ENCODE peak calls at places on chromosome 22, in six cellular contexts. K is choroid plexus epithelial cell, T is psoas muscle, C is MM.1S, B is fibroblast of lung, H is neural crest cell. V is an unnamed sample.
A peak's percentile ranks its signal among the peaks of the same experiment; 100 is the strongest.

GRCh38 chr22:32957093-32957835 is 100.9 kb downstream of the SYN3 start:
- DNase-seq in T (no peak), C (no peak), H (no peak), B (no peak), K (no peak), V (no peak)

GRCh38 chr22:25353516-25354445 is 134.3 kb downstream of the CRYBB2 start:
- DNase-seq in C (no peak), K (no peak), H (no peak), T (no peak), B (no peak), V (no peak)

GRCh38 chr22:17083255-17083654 is 1.5 kb upstream of the IL17RA start:
- DNase-seq in K (no peak), H (no peak), T (no peak), C (no peak), B (no peak), V (no peak)

GRCh38 chr22:12601870-12602779 is 2925.9 kb upstream of the OR11H1 start:
- DNase-seq in T (peak; percentile 55), C (no peak), K (no peak), B (no peak), H (no peak), V (no peak)

GRCh38 chr22:17748555-17749353 is 25.5 kb downstream of the BID start:
- DNase-seq in H (peak; percentile 8), T (no peak), K (no peak), C (no peak), B (no peak), V (no peak)

GRCh38 chr22:28442264-28442950 is 237.2 kb downstream of the TTC28 start:
- DNase-seq in T (peak; percentile 87), H (peak; percentile 62), C (peak; percentile 50), B (peak; percentile 80), K (peak; percentile 84), V (peak; percentile 73)

GRCh38 chr22:29476116-29476515 is 3.9 kb upstream of the NEFH start:
- DNase-seq in K (no peak), T (no peak), C (no peak), H (no peak), B (no peak), V (peak; percentile 10)

GRCh38 chr22:49618689-49618953 is 209.1 kb downstream of the BRD1 start:
- DNase-seq in H (no peak), T (no peak), K (no peak), C (no peak), B (no peak), V (no peak)

GRCh38 chr22:41929158-41929896 is 2.7 kb upstream of the TNFRSF13C start:
- DNase-seq in C (no peak), H (no peak), T (no peak), K (no peak), B (no peak), V (no peak)

GRCh38 chr22:30712094-30712493 is 17.4 kb downstream of the OSBP2 start:
- DNase-seq in T (no peak), H (no peak), B (no peak), K (no peak), C (no peak), V (no peak)

GRCh38 chr22:31039393-31039792 is 41.7 kb upstream of the SMTN start:
- DNase-seq in T (no peak), K (peak; percentile 68), H (no peak), B (peak; percentile 24), C (no peak), V (no peak)

GRCh38 chr22:31192513-31192912 is 19.6 kb upstream of the LIMK2 start:
- DNase-seq in B (no peak), H (no peak), T (no peak), K (peak; percentile 82), C (no peak), V (no peak)

GRCh38 chr22:27416553-27417427 is 384.8 kb downstream of the MN1 start:
- DNase-seq in H (no peak), T (no peak), B (peak; percentile 93), K (peak; percentile 82), C (no peak), V (no peak)

GRCh38 chr22:40189979-40190378 is 12.3 kb downstream of the TNRC6B start:
- DNase-seq in B (peak; percentile 71), K (no peak), H (no peak), C (no peak), T (no peak), V (no peak)

GRCh38 chr22:40190501-40190900 is 12.8 kb downstream of the TNRC6B start:
- DNase-seq in B (no peak), H (no peak), K (no peak), C (no peak), T (no peak), V (no peak)

GRCh38 chr22:40196628-40197027 is 18.9 kb downstream of the TNRC6B start:
- DNase-seq in H (no peak), B (peak; percentile 97), C (no peak), K (peak; percentile 93), T (no peak), V (peak; percentile 29)

GRCh38 chr22:40194656-40195055 is 16.9 kb downstream of the TNRC6B start:
- DNase-seq in H (no peak), C (no peak), K (no peak), B (no peak), T (no peak), V (no peak)

GRCh38 chr22:40193429-40194421 is 16.0 kb downstream of the TNRC6B start:
- DNase-seq in T (no peak), H (no peak), C (no peak), B (peak; percentile 39), K (peak; percentile 70), V (no peak)
- TF ChIP-seq CTCF in T (peak; percentile 14), H (peak; percentile 56), C (no peak), B (peak; percentile 26), K (peak; percentile 60), V (peak; percentile 2)

DNA sequence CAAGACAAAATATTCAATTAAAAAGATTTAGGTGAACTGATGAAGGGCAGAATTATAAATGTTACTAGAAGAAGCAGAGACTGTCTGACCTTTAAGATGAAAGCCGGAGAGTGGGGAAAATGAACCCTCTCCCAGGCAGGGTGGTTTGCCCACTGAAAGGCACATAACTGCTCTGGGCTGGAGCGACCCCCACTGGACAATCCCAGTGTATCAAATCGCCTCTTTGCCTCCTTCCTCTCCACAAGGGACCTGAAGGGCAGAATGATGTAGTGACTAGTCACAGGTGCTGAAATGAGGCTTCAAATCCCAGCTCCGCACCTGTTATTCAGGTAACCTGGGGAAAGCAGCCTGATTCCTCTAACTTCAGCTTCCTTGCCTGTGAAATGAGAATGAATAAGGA is 69.0 kb downstream of the EFCAB6 start:
- DNase-seq in H (no peak), K (no peak), B (no peak), T (no peak), C (peak; percentile 13), V (no peak)
- TF ChIP-seq CTCF in H (no peak), K (peak; percentile 7), B (no peak), T (no peak), C (peak; percentile 30), V (peak; percentile 9)

DNA sequence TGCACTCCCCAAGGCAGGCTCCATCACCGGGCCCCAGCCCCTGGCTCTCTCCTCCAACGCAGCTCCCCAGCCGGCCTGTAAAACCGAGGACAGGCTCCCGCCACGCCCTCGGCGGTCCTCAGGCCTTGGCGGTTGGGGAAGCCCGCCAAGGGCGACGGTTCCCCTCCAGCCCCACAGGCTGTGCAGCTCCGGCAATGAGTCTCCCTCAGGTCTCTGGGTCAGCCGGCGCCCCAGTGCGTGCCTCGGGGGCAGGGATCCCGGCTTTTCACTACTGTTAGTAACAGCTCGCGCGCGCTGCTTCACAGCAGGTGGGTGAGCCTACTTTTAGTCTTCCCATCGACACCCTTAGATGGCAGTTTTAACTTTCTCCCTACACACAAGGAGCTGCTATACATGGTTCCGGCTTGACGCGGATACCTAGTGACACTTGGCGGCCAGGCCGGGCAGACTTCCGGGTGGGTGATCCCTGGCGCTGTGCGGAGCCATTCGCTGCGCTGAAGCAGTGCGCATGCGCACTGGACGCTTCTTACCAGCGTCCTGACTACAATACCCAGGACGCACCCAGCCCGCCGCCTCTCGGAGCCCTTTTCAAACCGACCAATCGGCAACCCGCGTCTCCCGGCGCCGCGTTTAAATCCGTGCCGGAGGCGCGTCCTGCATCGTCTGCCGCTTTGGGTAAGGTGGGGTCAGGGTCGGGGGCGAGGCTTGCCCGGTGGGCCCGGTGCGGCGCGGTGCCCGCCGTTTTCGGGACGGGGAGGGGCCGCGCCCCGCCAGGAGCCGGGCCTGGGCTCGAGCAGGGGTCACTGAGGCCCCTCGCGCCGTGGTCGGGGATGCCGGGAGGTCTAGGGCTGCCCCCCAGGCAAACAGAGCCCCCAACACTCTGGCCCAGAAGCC is at the start of gene GTSE1:
- DNase-seq in B (peak; percentile 93), H (peak; percentile 92), C (peak; percentile 99), T (peak; percentile 99), K (peak; percentile 98), V (peak; percentile 99)
- TF ChIP-seq CTCF in B (no peak), H (no peak), C (peak; percentile 20), T (peak; percentile 20), K (peak; percentile 9), V (peak; percentile 29)

GRCh38 chr22:22030493-22031182 is 48.1 kb upstream of the TOP3B start:
- DNase-seq in T (peak; percentile 61), B (no peak), C (peak; percentile 88), K (peak; percentile 65), H (no peak), V (peak; percentile 84)
- TF ChIP-seq CTCF in T (no peak), B (peak; percentile 17), C (peak; percentile 89), K (peak; percentile 75), H (peak; percentile 41), V (peak; percentile 81)

GRCh38 chr22:45502215-45503070 is at the start of gene FBLN1:
- DNase-seq in B (peak; percentile 35), H (peak; percentile 70), T (peak; percentile 62), C (no peak), K (no peak), V (no peak)
- TF ChIP-seq CTCF in B (peak; percentile 10), H (peak; percentile 44), T (no peak), C (no peak), K (no peak), V (no peak)

GRCh38 chr22:43923631-43924548 is at the start of gene PNPLA3:
- DNase-seq in H (peak; percentile 89), K (peak; percentile 90), T (peak; percentile 92), C (no peak), B (peak; percentile 88), V (peak; percentile 63)
- TF ChIP-seq CTCF in H (peak; percentile 44), K (peak; percentile 44), T (no peak), C (no peak), B (no peak), V (peak; percentile 6)